ENCODE peak calls at places on chromosome 13, in four cellular contexts. W is PC-9, Q is heart right ventricle, K is cardiac muscle cell. H is an unnamed sample.

GRCh38 chr13:43469791-43470190 is 317.0 kb downstream of the ENOX1 start:
- DNase-seq in K (no peak), W (no peak), Q (no peak), H (no peak)

GRCh38 chr13:76803831-76804230 is 82.4 kb downstream of the KCTD12 start:
- DNase-seq in Q (no peak), K (no peak), W (no peak), H (no peak)

GRCh38 chr13:43767351-43767901 is 19.3 kb downstream of the ENOX1 start:
- DNase-seq in W (no peak), K (peak; percentile 62), Q (peak; percentile 21), H (no peak)

GRCh38 chr13:75628811-75629210 is 7.3 kb upstream of the LMO7 start:
- DNase-seq in W (no peak), K (no peak), Q (no peak), H (no peak)

GRCh38 chr13:96089139-96089538 is 768 bp upstream of the HS6ST3 start:
- DNase-seq in Q (no peak), W (no peak), K (no peak), H (no peak)

GRCh38 chr13:84894749-84895148 is 904.5 kb downstream of the SLITRK6 start:
- DNase-seq in K (no peak), Q (no peak), W (no peak), H (no peak)

GRCh38 chr13:26663801-26664200 is 96.8 kb downstream of the GPR12 start:
- DNase-seq in Q (no peak), K (no peak), W (no peak), H (no peak)

GRCh38 chr13:32538234-32538620 is 368 bp downstream of the N4BP2L2 start:
- DNase-seq in K (peak; percentile 52), Q (peak; percentile 22), W (peak; percentile 48), H (peak; percentile 76)

GRCh38 chr13:66657165-66657895 is 572.8 kb downstream of the PCDH9 start:
- DNase-seq in K (peak; percentile 92), W (peak; percentile 89), Q (peak; percentile 44), H (no peak)

GRCh38 chr13:41231786-41232185 is 31.6 kb downstream of the MTRF1 start:
- DNase-seq in K (peak; percentile 43), W (no peak), Q (no peak), H (no peak)

GRCh38 chr13:30696278-30697176 is 38.8 kb upstream of the ALOX5AP start:
- DNase-seq in Q (no peak), W (no peak), K (peak; percentile 54), H (peak; percentile 72)

GRCh38 chr13:23642110-23642509 is 71.9 kb downstream of the TNFRSF19 start:
- DNase-seq in K (no peak), W (no peak), Q (no peak), H (no peak)

GRCh38 chr13:30338331-30338851 is 31.0 kb upstream of the KATNAL1 start:
- DNase-seq in K (no peak), W (peak; percentile 95), Q (no peak), H (no peak)

GRCh38 chr13:70518081-70518480 is 409.8 kb upstream of the KLHL1 start:
- DNase-seq in Q (no peak), K (no peak), W (no peak), H (no peak)

GRCh38 chr13:86846501-86846900 is 824.7 kb upstream of the SLITRK5 start:
- DNase-seq in K (no peak), W (no peak), Q (no peak), H (no peak)

GRCh38 chr13:74974234-74974879 is 507.6 kb downstream of the TBC1D4 start:
- DNase-seq in W (no peak), Q (no peak), K (no peak), H (no peak)

GRCh38 chr13:73874460-73874859 is 259.7 kb downstream of the KLF12 start:
- DNase-seq in Q (no peak), K (no peak), W (no peak), H (no peak)

GRCh38 chr13:73870970-73871935 is 263.0 kb downstream of the KLF12 start:
- DNase-seq in W (no peak), Q (no peak), K (peak; percentile 93), H (no peak)

GRCh38 chr13:73865027-73865426 is 269.2 kb downstream of the KLF12 start:
- DNase-seq in K (peak; percentile 22), W (no peak), Q (no peak), H (no peak)

GRCh38 chr13:73872397-73872796 is 261.8 kb downstream of the KLF12 start:
- DNase-seq in W (no peak), Q (no peak), K (no peak), H (no peak)

DNA sequence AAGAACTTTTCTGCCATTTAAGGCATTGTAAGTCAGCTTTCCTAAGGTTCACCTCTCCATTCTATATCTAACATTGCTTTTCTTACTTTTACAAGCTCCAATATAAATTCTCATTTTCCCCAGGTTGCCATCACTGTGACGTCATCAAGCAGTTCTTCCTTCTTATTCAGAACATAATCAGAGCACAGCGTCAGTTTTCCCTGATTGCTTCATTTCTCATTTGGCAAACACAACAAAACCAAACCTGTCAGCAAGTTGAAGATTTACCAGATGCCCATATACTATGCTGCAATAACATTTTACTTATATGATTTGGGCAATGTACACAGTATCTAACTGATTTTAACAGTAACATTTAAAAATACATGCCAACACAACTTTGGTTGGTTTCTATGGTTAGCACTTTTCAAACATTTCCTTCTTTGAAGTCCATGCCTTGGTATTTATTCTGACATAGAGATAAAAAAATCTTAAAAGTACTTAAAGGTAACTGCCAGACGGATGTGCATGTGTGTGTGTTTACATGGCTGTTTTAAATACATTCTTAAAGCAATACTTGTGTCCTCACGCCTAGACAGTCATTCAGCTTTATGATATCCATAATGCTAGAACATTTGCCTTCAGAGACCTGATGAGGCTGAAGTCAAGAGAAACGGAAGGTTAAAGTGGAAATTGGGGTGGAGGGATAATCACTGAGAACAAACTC is 264.0 kb downstream of the KLF12 start:
- DNase-seq in K (peak; percentile 94), W (no peak), Q (no peak), H (no peak)
- H3K27ac ChIP-seq in K (no peak overlapping the region), W (no peak overlapping the region), Q (no peak overlapping the region), H (no peak overlapping the region)

GRCh38 chr13:53060840-53061485 is 32.4 kb downstream of the OLFM4 start:
- DNase-seq in W (no peak), Q (no peak), K (no peak), H (no peak)

GRCh38 chr13:53068841-53069520 is 40.4 kb downstream of the OLFM4 start:
- DNase-seq in K (no peak), Q (no peak), W (no peak), H (no peak)

GRCh38 chr13:53066411-53066810 is 37.8 kb downstream of the OLFM4 start:
- DNase-seq in K (no peak), Q (no peak), W (no peak), H (no peak)

GRCh38 chr13:53069800-53070199 is 41.2 kb downstream of the OLFM4 start:
- DNase-seq in Q (no peak), K (no peak), W (no peak), H (no peak)

DNA sequence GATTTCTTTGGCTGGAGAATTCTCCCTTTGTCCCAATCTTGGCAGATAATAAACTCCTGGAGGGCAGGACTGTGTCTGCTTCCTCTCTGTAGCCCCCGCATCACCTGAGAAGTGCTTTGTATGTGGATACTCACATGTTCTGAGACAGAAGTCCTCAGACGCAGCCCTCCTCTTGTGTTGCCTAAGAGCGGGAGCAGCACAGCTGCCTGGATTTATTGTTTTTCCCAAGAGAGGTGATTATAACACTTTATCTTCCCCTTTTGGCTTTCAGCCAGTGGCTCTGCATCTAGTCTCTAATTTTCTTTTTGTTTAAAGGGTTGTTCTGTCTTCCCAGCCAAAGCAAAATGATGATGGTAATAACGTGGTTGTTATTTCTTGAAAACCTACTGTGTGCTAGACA is 36.1 kb downstream of the OLFM4 start:
- DNase-seq in K (peak; percentile 40), W (no peak), Q (no peak), H (no peak)
- H3K27ac ChIP-seq in K (no peak overlapping the region), W (no peak overlapping the region), Q (no peak overlapping the region), H (no peak overlapping the region)

DNA sequence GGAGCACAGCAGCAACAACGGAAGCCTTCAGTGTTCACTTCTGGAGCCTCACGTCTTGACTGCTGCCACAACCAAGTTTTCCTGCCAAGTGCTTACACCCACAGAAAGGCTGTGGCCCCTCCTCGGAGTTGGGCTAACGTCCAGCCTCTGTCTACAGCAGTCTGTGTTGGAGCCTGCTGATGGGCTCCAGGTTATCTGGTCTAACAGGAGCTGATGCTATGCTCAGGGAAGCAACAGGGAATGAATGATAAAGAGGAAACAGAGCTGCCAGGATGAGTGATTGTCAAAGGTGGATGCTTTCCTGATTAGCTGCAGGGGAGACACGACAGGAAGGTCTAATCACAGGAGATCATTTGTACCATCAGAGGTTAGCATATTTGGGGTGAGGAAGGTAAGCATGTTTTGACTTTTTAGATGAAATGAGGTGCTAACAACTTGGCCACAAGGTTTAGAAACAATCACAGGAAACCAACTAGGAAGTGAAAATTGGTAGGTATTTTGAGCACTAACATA is 53.8 kb upstream of the RCBTB2 start:
- DNase-seq in Q (peak; percentile 51), W (no peak), K (peak; percentile 84), H (no peak)
- H3K27ac ChIP-seq in Q (peak overlapping the region; percentile 57), W (no peak overlapping the region), K (no peak overlapping the region), H (peak overlapping the region; percentile 6)

DNA sequence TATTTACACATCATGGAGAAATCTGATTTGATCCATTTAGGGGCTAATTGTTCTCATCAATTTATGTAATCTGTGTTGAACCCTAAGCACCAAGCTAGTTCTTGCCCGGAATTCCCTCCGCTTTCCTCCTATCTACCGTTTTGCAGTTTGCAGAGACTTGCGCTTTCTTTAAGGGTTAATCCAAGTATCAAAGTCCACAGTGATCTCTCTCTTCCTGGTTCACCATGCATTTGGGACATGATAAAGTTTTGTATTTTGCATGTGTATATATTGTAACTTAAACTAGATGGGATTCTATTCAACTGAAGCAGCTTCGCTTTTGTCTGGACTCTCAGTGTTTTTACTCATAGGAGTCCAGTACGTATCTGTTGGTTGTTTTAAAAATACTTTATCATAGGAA is 13.8 kb upstream of the KLF5 start:
- DNase-seq in Q (no peak), K (no peak), W (no peak), H (no peak)
- H3K27ac ChIP-seq in Q (no peak overlapping the region), K (no peak overlapping the region), W (no peak overlapping the region), H (no peak overlapping the region)

DNA sequence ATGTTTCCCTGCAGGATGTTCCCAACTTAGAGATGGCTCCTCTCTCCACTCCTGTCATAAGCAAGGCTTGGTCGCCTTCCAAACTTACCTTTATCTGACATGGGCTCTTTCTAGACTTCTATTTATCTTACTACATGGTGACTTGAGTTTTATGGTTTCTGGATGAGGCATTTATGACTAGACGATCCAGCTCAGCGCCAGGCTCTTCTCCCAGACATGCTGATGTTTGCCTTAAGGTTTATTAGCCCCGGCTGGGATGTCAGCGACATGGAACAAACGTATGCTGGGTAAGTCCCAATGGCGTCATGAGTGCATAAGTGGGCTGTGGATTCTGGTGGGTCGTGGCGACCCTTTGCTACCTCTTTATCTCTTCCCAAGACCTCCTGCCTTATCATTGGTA is 39.8 kb upstream of the SLC15A1 start:
- DNase-seq in W (no peak), Q (no peak), K (no peak), H (no peak)
- H3K27ac ChIP-seq in W (no peak overlapping the region), Q (no peak overlapping the region), K (no peak overlapping the region), H (no peak overlapping the region)